ENCODE peak calls at places on chromosomes 5 and 9, in six cellular contexts. N, V, M, Y, F and G are unnamed samples.

GRCh38 chr9:134764870-134765269 is 115.7 kb upstream of the FCN2 start:
- DNase-seq in Y (no peak), M (no peak), V (no peak), N (no peak), F (no peak), G (no peak)

GRCh38 chr5:143262393-143263174 is 140.9 kb downstream of the NR3C1 start:
- DNase-seq in M (no peak), Y (peak; percentile 98), N (no peak), F (no peak), V (no peak), G (peak; percentile 63)

GRCh38 chr5:53542917-53543316 is 17.5 kb upstream of the NDUFS4 start:
- DNase-seq in N (no peak), F (no peak), M (no peak), V (no peak), Y (no peak), G (no peak)

GRCh38 chr5:57175586-57175985 is 1.7 kb downstream of the GPBP1 start:
- DNase-seq in V (no peak), M (no peak), F (no peak), Y (no peak), N (no peak), G (peak; percentile 74)

GRCh38 chr9:14396171-14396570 is 82.2 kb upstream of the NFIB start:
- DNase-seq in F (no peak), M (no peak), V (peak; percentile 19), Y (no peak), N (no peak), G (no peak)

GRCh38 chr5:92956886-92957285 is 624.1 kb downstream of the NR2F1-AS1 start:
- DNase-seq in Y (no peak), V (no peak), F (no peak), M (no peak), N (no peak), G (no peak)

GRCh38 chr9:110828148-110828730 is 159.6 kb downstream of the MUSK start:
- DNase-seq in F (no peak), Y (peak; percentile 77), N (no peak), V (peak; percentile 23), M (no peak), G (no peak)

GRCh38 chr5:149407331-149408251 is 28.5 kb upstream of the IL17B start:
- DNase-seq in M (no peak), F (no peak), N (no peak), V (no peak), Y (peak; percentile 53), G (no peak)

GRCh38 chr5:30572279-30572678 is 621.2 kb upstream of the CDH6 start:
- DNase-seq in V (no peak), N (no peak), Y (no peak), M (no peak), F (no peak), G (no peak)

GRCh38 chr9:87336914-87337333 is 160.7 kb upstream of the DAPK1 start:
- DNase-seq in V (no peak), N (no peak), M (peak; percentile 44), F (peak; percentile 60), Y (peak; percentile 86), G (peak; percentile 79)

GRCh38 chr5:116573279-116573616 is 1.4 kb downstream of the SEMA6A start:
- DNase-seq in V (peak; percentile 34), F (peak; percentile 36), Y (no peak), M (peak; percentile 9), N (no peak), G (peak; percentile 22)

GRCh38 chr5:96530901-96531300 is 97.9 kb upstream of the PCSK1 start:
- DNase-seq in V (no peak), N (no peak), M (no peak), F (no peak), Y (peak; percentile 30), G (no peak)

GRCh38 chr5:57650360-57651069 is 167.9 kb upstream of the ACTBL2 start:
- DNase-seq in Y (peak; percentile 74), N (no peak), M (peak; percentile 4), V (no peak), F (peak; percentile 33), G (peak; percentile 55)

GRCh38 chr9:134700636-134701350 is 59.2 kb downstream of the COL5A1 start:
- DNase-seq in F (no peak), V (no peak), Y (no peak), M (no peak), N (no peak), G (no peak)

GRCh38 chr9:80954521-80954920 is 734.8 kb downstream of the TLE1 start:
- DNase-seq in Y (no peak), V (no peak), F (no peak), M (no peak), N (no peak), G (no peak)

GRCh38 chr9:83707518-83707767 is 315 bp downstream of the UBQLN1 start:
- DNase-seq in F (peak; percentile 75), M (peak; percentile 79), N (peak; percentile 26), V (peak; percentile 84), Y (no peak), G (no peak)

GRCh38 chr9:22055090-22055489 is 46.0 kb upstream of the CDKN2B start:
- DNase-seq in V (no peak), M (no peak), F (no peak), Y (no peak), N (no peak), G (no peak)

GRCh38 chr9:137252555-137253506 is 1.7 kb downstream of the STPG3 start:
- DNase-seq in M (no peak), F (no peak), V (no peak), Y (no peak), N (no peak), G (no peak)

GRCh38 chr5:161744276-161744675 is 58.8 kb downstream of the GABRA6 start:
- DNase-seq in Y (no peak), V (no peak), M (no peak), N (no peak), F (no peak), G (no peak)

GRCh38 chr5:179113945-179114641 is 53.9 kb downstream of the ZNF354C start:
- DNase-seq in N (no peak), M (no peak), F (peak; percentile 14), V (no peak), Y (no peak), G (no peak)

GRCh38 chr5:177553671-177554429 is 513 bp downstream of the FAM193B start:
- DNase-seq in M (peak; percentile 58), Y (no peak), V (peak; percentile 40), N (no peak), F (peak; percentile 56), G (peak; percentile 27)

GRCh38 chr9:70340572-70340971 is 73.9 kb downstream of the KLF9 start:
- DNase-seq in M (peak; percentile 18), N (no peak), Y (peak; percentile 63), F (no peak), V (no peak), G (no peak)

DNA sequence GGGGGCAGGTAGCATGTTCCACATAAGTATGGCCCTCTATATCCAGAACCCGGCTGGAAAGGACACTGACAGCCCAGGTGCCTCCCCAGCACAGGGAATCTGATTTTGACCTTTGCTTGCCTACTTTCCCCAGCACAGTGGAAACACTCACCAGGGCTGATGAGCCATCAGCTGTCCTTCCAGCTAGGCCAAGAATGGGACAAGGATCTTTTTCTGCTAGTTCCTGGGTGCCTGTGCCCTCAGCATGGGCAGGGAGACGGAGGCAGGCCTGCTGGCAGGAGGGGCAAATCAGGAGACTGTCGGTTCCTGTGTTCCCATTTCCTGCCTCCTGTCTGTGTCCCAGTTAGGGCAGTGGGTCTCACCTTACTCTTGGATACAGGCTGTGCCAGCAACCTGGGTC is 1.1 kb downstream of the CYFIP2 start:
- DNase-seq in F (no peak), Y (no peak), V (no peak), M (no peak), N (no peak), G (no peak)
- H3K4me3 ChIP-seq in F (peak overlapping the region; percentile 97), Y (no peak overlapping the region), V (peak overlapping the region; percentile 84), M (peak overlapping the region; percentile 90), N (peak overlapping the region; percentile 92), G (peak overlapping the region; percentile 75)

DNA sequence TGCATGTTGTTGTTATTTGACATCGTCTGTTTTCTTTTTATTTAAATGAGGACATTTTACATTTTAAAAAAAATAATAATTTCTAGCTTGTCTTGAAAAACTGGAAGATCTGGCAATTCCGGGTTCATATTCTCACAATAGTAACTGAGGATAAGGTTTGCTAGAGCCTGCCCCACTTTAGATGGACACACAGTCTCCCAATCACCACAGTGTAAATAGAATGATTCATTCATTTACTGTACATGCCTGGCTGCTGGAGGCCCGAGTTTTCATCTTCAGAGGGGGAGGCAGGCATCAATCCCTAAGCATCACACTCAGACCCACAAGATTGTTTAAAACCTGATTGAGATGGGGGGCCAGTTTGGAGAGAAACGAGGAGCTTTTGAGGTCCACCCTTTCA is 2039.7 kb upstream of the WWC1 start:
- DNase-seq in Y (no peak), F (no peak), M (no peak), N (no peak), V (no peak), G (no peak)
- TF ChIP-seq CTCF in Y (no peak), F (no peak), M (no peak), N (no peak), V (no peak), G (no peak)

GRCh38 chr5:91584352-91584751 is 201.2 kb upstream of the ARRDC3 start:
- DNase-seq in N (no peak), Y (no peak), M (no peak), F (no peak), V (no peak), G (no peak)
- H3K4me3 ChIP-seq in N (no peak overlapping the region), Y (no peak overlapping the region), M (no peak overlapping the region), F (no peak overlapping the region), V (no peak overlapping the region), G (no peak overlapping the region)

DNA sequence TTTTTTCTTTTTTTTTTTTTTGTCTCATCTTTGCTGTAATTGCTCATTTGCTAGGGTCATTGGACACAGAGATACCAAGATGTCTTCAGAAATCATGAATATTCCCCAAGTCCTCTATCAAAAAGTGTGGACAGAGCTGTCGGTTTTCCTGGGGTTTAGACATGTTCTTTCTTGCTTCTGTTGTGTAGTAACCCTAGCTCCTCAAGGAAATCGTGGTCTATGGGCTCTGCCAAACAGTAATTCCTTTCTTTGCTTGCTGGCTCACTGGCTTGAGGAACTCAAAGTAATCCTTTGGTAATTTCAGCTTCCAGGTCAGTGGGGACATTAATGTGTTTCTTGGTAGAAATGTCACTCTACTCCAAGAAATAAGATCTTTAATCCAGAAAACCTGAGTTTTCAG is 101.7 kb downstream of the TMC1 start:
- DNase-seq in N (no peak), M (no peak), Y (peak; percentile 15), F (no peak), V (no peak), G (no peak)
- TF ChIP-seq CTCF in N (no peak), M (no peak), Y (no peak), F (no peak), V (no peak), G (no peak)

DNA sequence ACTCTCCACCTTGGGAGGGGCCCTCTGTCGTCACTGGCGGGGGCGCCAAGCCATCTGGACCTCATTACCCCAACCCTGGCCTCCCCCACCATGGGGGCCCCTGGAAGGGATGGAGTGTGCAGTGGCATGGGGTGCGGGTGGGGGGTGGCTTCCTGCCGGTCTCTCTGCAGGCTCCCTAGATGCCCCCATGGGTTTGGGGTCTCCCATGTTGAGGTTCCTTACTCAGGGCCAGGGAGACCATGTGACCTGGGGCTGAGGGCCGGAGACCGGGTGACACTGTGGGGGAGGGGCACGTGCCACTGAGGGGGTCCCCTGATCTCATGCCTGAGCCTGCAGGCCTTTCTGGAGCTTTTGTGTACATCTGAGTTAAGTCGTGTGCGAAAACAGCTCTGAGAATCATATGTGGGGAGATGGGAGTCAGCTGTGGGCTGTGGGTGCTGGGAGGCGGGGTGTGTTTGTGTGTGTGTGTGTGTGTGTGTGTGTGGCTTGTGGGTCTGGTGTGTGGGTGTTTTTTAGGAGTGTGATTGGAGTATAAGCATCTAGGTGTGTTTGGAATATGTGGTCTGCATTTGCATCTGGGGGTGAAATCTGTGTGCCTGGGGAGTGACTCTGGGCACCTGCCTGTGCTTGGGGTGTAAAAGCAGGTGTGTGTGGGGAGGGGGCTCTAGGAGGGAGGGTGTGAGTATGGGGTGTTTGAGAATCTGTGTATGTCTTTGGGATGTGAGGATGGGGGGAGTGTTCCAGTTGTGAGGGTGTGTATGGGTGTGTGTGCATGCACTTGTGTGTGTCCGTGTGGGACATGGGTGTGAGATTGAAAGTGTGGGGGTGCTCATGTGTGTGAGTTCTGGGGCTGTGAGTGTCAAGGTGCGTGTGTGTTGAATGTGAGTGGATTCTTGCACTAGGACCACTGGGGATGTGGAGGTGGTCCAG is 32.1 kb downstream of the GOLGA2 start:
- DNase-seq in V (peak; percentile 66), N (no peak), F (no peak), Y (peak; percentile 69), M (no peak), G (no peak)
- H3K4me3 ChIP-seq in V (peak overlapping the region; percentile 44), N (peak overlapping the region; percentile 57), F (peak overlapping the region; percentile 30), Y (peak overlapping the region; percentile 59), M (no peak overlapping the region), G (no peak overlapping the region)